ENCODE peak calls at places on chromosomes 11 and 22, in six cellular contexts. N is K562, M is HCT116, K is fibroblast of lung, B is GM23248, S is IMR-90. O is an unnamed sample.

GRCh38 chr22:24413271-24413670 is 14.1 kb upstream of the ADORA2A start:
- DNase-seq in N (no peak), M (no peak), K (no peak), B (no peak), S (no peak), O (peak)

GRCh38 chr22:46560696-46561295 is 23.4 kb upstream of the CELSR1 start:
- DNase-seq in N (no peak), M (no peak), K (no peak), B (no peak), S (no peak), O (peak)

GRCh38 chr11:122344281-122344680 is 228.3 kb upstream of the BLID start:
- DNase-seq in N (no peak), M (no peak), K (peak), B (peak), S (peak), O (no peak)

GRCh38 chr11:57316017-57316416 is 8.7 kb downstream of the TNKS1BP1 start:
- DNase-seq in N (peak), M (no peak), K (no peak), B (no peak), S (no peak), O (peak)

GRCh38 chr11:36002196-36002595 is 58.3 kb downstream of the LDLRAD3 start:
- DNase-seq in N (no peak), M (no peak), K (no peak), B (no peak), S (no peak), O (no peak)

GRCh38 chr11:10080134-10080533 is 213.9 kb downstream of the SBF2 start:
- DNase-seq in N (no peak), M (no peak), K (no peak), B (no peak), S (no peak), O (no peak)

GRCh38 chr11:100831929-100832480 is 144.9 kb downstream of the ARHGAP42 start:
- DNase-seq in N (no peak), M (no peak), K (no peak), B (peak), S (no peak), O (no peak)

GRCh38 chr22:35596821-35597220 is 20.3 kb downstream of the MB start:
- DNase-seq in N (no peak), M (no peak), K (no peak), B (no peak), S (no peak), O (peak)

GRCh38 chr22:46004105-46004866 is 27.3 kb upstream of the WNT7B start:
- DNase-seq in N (no peak), M (no peak), K (no peak), B (no peak), S (no peak), O (peak)

GRCh38 chr11:86990079-86990478 is 34.9 kb upstream of the FZD4 start:
- DNase-seq in N (no peak), M (no peak), K (peak), B (peak), S (peak), O (no peak)

GRCh38 chr22:44941176-44941575 is 68.6 kb downstream of the PHF21B start:
- DNase-seq in N (no peak), M (no peak), K (no peak), B (no peak), S (no peak), O (peak)

GRCh38 chr11:86487670-86488069 is 113.0 kb downstream of the CCDC81 start:
- DNase-seq in N (no peak), M (no peak), K (no peak), B (no peak), S (no peak), O (no peak)

GRCh38 chr11:124672531-124673215 is 866 bp downstream of the SIAE start:
- DNase-seq in N (peak), M (no peak), K (no peak), B (no peak), S (no peak), O (no peak)

GRCh38 chr11:104731890-104732289 is 166.4 kb downstream of the CASP12 start:
- DNase-seq in N (no peak), M (no peak), K (no peak), B (no peak), S (no peak), O (no peak)

DNA sequence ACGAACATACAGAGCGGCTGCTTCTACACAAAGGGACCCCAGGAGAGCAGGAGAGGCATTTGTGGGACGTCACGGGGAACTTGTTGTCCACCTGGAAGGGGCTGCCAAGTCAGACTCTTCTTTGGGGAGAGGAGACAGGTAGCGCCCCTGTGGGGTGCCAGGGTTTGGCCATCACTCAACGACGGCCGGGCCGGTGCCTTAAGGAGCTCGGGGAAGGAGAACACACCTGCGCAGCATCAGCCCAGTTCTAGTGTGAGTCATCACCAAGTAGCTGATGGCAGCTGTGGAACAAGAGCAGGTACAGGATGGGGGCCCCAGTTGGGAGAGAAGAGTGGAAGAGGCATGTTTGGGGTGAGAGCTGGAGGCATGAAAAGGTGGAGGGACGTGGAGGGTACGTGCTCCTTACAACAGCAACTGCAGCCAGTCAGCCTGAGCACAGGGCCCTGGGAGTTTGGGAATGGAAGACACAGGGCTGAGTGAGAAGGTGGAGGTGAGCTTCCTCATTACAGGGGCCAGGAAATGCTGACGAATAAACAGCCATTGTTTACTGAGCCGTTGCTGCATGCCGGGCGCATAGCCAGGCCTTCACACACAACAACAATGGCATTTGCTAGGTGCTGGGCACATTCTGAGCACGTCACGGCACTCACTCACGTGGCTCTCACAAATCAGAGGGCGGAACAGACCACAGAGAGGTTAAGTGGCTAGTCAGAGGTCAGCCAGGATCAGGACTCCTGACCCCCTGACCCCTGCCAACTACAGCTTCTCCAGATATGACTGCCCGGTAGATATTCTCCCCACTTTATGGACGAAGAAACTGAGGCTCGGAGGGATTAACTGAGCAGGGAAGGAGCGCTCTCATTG is 29.1 kb upstream of the TP53I11 start:
- DNase-seq in N (no peak), M (peak), K (no peak), B (no peak), S (no peak), O (peak)
- H3K9ac ChIP-seq in N (no peak), M (no peak), K (no peak), B (no peak), S (no peak), O (no peak)

DNA sequence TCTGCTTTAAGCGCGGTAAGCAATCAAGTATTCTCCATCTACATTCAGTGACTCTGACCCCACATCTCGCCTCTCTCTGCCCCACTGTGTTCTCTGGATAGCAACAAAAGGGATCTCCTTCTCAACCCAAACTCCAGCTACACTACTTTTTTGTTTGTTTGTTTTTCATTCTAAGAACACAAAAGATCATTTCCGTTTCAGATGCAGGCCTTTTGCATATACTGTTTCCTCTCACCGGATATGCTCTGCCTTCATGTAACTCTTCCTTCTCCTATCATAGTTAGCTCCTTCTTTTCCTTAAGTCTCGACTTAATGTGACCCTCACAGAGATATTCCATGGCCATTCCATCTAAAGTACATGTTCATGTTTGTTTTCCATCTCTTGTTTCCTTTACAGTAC is 179.8 kb upstream of the MTMR2 start:
- DNase-seq in N (no peak), M (no peak), K (no peak), B (no peak), S (no peak), O (no peak)
- H3K27ac ChIP-seq in N (peak), M (no peak), K (peak), B (peak), S (peak), O (no peak)

GRCh38 chr22:38262051-38262795 is 10.6 kb downstream of the TMEM184B start:
- DNase-seq in N (peak), M (no peak), K (peak), B (peak), S (no peak), O (no peak)

GRCh38 chr22:38261478-38261803 is 11.4 kb downstream of the TMEM184B start:
- DNase-seq in N (no peak), M (no peak), K (no peak), B (peak), S (no peak), O (no peak)

GRCh38 chr22:38259370-38259769 is 13.4 kb downstream of the TMEM184B start:
- DNase-seq in N (no peak), M (no peak), K (no peak), B (no peak), S (no peak), O (no peak)

GRCh38 chr22:38258895-38259294 is 13.9 kb downstream of the TMEM184B start:
- DNase-seq in N (peak), M (no peak), K (no peak), B (no peak), S (peak), O (no peak)

GRCh38 chr22:38260760-38261477 is 11.9 kb downstream of the TMEM184B start:
- DNase-seq in N (no peak), M (no peak), K (peak), B (peak), S (peak), O (no peak)
- H3K9ac ChIP-seq in N (peak), M (no peak), K (no peak), B (peak), S (peak), O (peak)

GRCh38 chr11:48064306-48064705 is 83.9 kb downstream of the PTPRJ start:
- DNase-seq in N (no peak), M (no peak), K (peak), B (peak), S (peak), O (no peak)
- H3K27ac ChIP-seq in N (no peak), M (peak), K (peak), B (peak), S (peak), O (peak)